ENCODE peak calls at places on chromosomes 2 and 18, in eight cellular contexts. U, Q, H, I, S, C, J and W are unnamed samples.

GRCh38 chr2:183125659-183126341 is 1.6 kb downstream of the NUP35 start:
- DNase-seq in Q (no peak), H (no peak), U (no peak), S (no peak), J (no peak), C (no peak), I (no peak), W (no peak)

GRCh38 chr18:79941473-79942119 is 9.9 kb downstream of the SLC66A2 start:
- DNase-seq in U (no peak), C (no peak), S (no peak), H (no peak), J (no peak), Q (no peak), I (no peak), W (no peak)

GRCh38 chr2:159034728-159035127 is 66.3 kb downstream of the TANC1 start:
- DNase-seq in S (no peak), H (no peak), J (no peak), I (no peak), C (no peak), Q (no peak), U (no peak), W (no peak)

GRCh38 chr2:120719471-120719870 is 16.2 kb upstream of the GLI2 start:
- DNase-seq in H (no peak), S (no peak), C (no peak), Q (no peak), U (no peak), I (no peak), J (no peak), W (no peak)

GRCh38 chr18:74534150-74534969 is at the start of gene CNDP1:
- DNase-seq in S (no peak), U (no peak), C (no peak), I (no peak), J (no peak), H (no peak), Q (no peak), W (no peak)

GRCh38 chr2:128451636-128452411 is 133.2 kb upstream of the HS6ST1 start:
- DNase-seq in Q (no peak), U (no peak), H (no peak), J (no peak), I (no peak), S (no peak), C (no peak), W (no peak)

GRCh38 chr2:129877795-129878775 is 101.4 kb upstream of the RAB6C start:
- DNase-seq in U (no peak), I (peak; percentile 39), J (no peak), H (no peak), S (no peak), C (peak; percentile 23), Q (no peak), W (no peak)

GRCh38 chr2:240567137-240567871 is 980 bp upstream of the RNPEPL1 start:
- DNase-seq in U (no peak), I (no peak), Q (no peak), C (no peak), S (peak; percentile 31), J (peak; percentile 8), H (no peak), W (no peak)

GRCh38 chr18:11047156-11047555 is 102.2 kb downstream of the PIEZO2 start:
- DNase-seq in J (no peak), U (no peak), C (no peak), S (no peak), H (no peak), Q (no peak), I (no peak), W (no peak)

GRCh38 chr18:57107141-57107832 is 39.6 kb upstream of the BOD1L2 start:
- DNase-seq in J (peak; percentile 6), U (no peak), I (peak; percentile 9), H (no peak), C (peak; percentile 1), Q (no peak), S (no peak), W (peak; percentile 7)

GRCh38 chr2:239136762-239137161 is 264.1 kb downstream of the HDAC4 start:
- DNase-seq in H (no peak), U (no peak), C (no peak), J (no peak), I (no peak), S (no peak), Q (no peak), W (no peak)

GRCh38 chr2:174760845-174761473 is 3.3 kb downstream of the CHRNA1 start:
- DNase-seq in U (no peak), Q (no peak), J (no peak), I (no peak), H (no peak), S (no peak), C (no peak), W (no peak)

GRCh38 chr2:71281950-71282349 is 49.6 kb upstream of the ZNF638 start:
- DNase-seq in Q (no peak), H (no peak), U (no peak), J (no peak), C (no peak), I (no peak), S (no peak), W (no peak)

GRCh38 chr2:238139141-238139840 is 823 bp downstream of the KLHL30 start:
- DNase-seq in H (peak; percentile 7), J (no peak), S (no peak), C (no peak), U (no peak), I (no peak), Q (no peak), W (no peak)

GRCh38 chr2:239949537-239949936 is 75.6 kb downstream of the NDUFA10 start:
- DNase-seq in S (no peak), I (no peak), C (no peak), J (no peak), H (no peak), U (no peak), Q (no peak), W (no peak)

GRCh38 chr2:3637311-3637675 is 20.7 kb upstream of the ALLC start:
- DNase-seq in H (no peak), U (no peak), C (no peak), J (no peak), I (no peak), Q (no peak), S (no peak), W (no peak)

GRCh38 chr2:72144746-72145657 is 2.7 kb downstream of the CYP26B1 start:
- DNase-seq in S (no peak), Q (no peak), H (no peak), J (peak; percentile 48), U (no peak), C (no peak), I (peak; percentile 93), W (no peak)

GRCh38 chr18:48216639-48217280 is 192.4 kb downstream of the ZBTB7C start:
- DNase-seq in I (no peak), Q (no peak), C (no peak), H (no peak), S (no peak), J (peak; percentile 38), U (no peak), W (no peak)

GRCh38 chr2:10246370-10246769 is 56.3 kb upstream of the HPCAL1 start:
- DNase-seq in H (no peak), U (no peak), C (no peak), I (no peak), Q (no peak), S (no peak), J (no peak), W (no peak)

GRCh38 chr2:56191617-56192016 is 7.8 kb downstream of the CCDC85A start:
- DNase-seq in Q (no peak), U (no peak), S (no peak), I (peak; percentile 54), C (no peak), H (no peak), J (peak; percentile 24), W (no peak)

GRCh38 chr2:48724278-48724677 is 31.2 kb downstream of the LHCGR start:
- DNase-seq in S (no peak), I (no peak), H (no peak), J (peak; percentile 5), C (no peak), Q (no peak), U (no peak), W (no peak)

GRCh38 chr2:184598313-184599053 is at the start of gene ZNF804A:
- DNase-seq in I (peak; percentile 4), H (no peak), S (no peak), Q (no peak), U (no peak), C (no peak), J (peak; percentile 14), W (no peak)

GRCh38 chr2:176071330-176072291 is 12.2 kb downstream of the EVX2 start:
- DNase-seq in U (no peak), C (no peak), Q (no peak), H (no peak), J (no peak), S (no peak), I (no peak), W (no peak)

GRCh38 chr2:1676913-1677832 is 67.1 kb downstream of the PXDN start:
- DNase-seq in U (no peak), H (no peak), J (no peak), S (no peak), I (no peak), Q (no peak), C (no peak), W (no peak)

GRCh38 chr2:236333417-236334121 is 69.4 kb upstream of the ASB18 start:
- DNase-seq in H (no peak), C (no peak), I (no peak), J (no peak), S (no peak), U (no peak), Q (no peak), W (no peak)

GRCh38 chr2:160932960-160933359 is 227.3 kb upstream of the TANK start:
- DNase-seq in H (no peak), S (no peak), C (no peak), U (no peak), I (no peak), Q (no peak), J (no peak), W (no peak)

GRCh38 chr18:45657357-45658335 is 42.4 kb downstream of the SLC14A2 start:
- DNase-seq in Q (peak; percentile 9), S (peak; percentile 14), U (no peak), C (no peak), I (no peak), J (no peak), H (no peak), W (no peak)

GRCh38 chr2:201093573-201093972 is 21.8 kb downstream of the NDUFB3 start:
- DNase-seq in U (no peak), C (no peak), S (no peak), H (no peak), I (no peak), J (no peak), Q (no peak), W (no peak)

GRCh38 chr2:19355931-19356544 is 2.4 kb downstream of the OSR1 start:
- DNase-seq in S (no peak), H (no peak), Q (no peak), J (no peak), C (no peak), I (no peak), U (no peak), W (no peak)

GRCh38 chr2:38065502-38066135 is 10.3 kb downstream of the CYP1B1 start:
- DNase-seq in U (no peak), Q (no peak), H (no peak), C (no peak), S (no peak), J (no peak), I (no peak), W (no peak)

GRCh38 chr2:45984896-45985488 is 312.2 kb upstream of the EPAS1 start:
- DNase-seq in H (no peak), I (no peak), S (no peak), J (no peak), C (no peak), Q (no peak), U (no peak), W (no peak)

GRCh38 chr2:1660656-1661650 is 83.4 kb downstream of the PXDN start:
- DNase-seq in H (no peak), J (no peak), I (no peak), S (no peak), U (no peak), C (no peak), Q (no peak), W (no peak)

GRCh38 chr2:80256396-80257167 is 48.0 kb downstream of the LRRTM1 start:
- DNase-seq in Q (no peak), I (peak; percentile 11), S (no peak), H (no peak), C (no peak), J (no peak), U (no peak), W (no peak)

GRCh38 chr18:65091737-65092329 is 659.0 kb upstream of the CDH7 start:
- DNase-seq in U (no peak), J (no peak), H (no peak), C (no peak), Q (no peak), I (peak; percentile 1), S (no peak), W (peak; percentile 20)